ENCODE peak calls at places on chromosomes 13 and 19, in six cellular contexts. I, J, M, Z, O and E are unnamed samples.

GRCh38 chr13:75864718-75865117 is 228.6 kb downstream of the LMO7 start:
- DNase-seq in O (peak; percentile 12), J (no peak), Z (no peak), I (peak; percentile 93), M (peak; percentile 69), E (no peak)

GRCh38 chr19:47619763-47620162 is 10.8 kb downstream of the BICRA start:
- DNase-seq in O (peak; percentile 77), J (no peak), I (peak; percentile 73), M (no peak), Z (no peak), E (peak; percentile 86)

GRCh38 chr19:38793186-38793585 is 4.2 kb downstream of the LGALS7B start:
- DNase-seq in O (peak; percentile 33), I (peak; percentile 60), J (no peak), Z (no peak), M (no peak), E (no peak)

GRCh38 chr19:2333807-2334211 is 5.3 kb downstream of the SPPL2B start:
- DNase-seq in M (no peak), I (no peak), J (no peak), O (no peak), Z (peak; percentile 51), E (no peak)

GRCh38 chr19:16682539-16682938 is 21.6 kb downstream of the TMEM38A start:
- DNase-seq in M (no peak), O (no peak), I (no peak), J (no peak), Z (no peak), E (no peak)

GRCh38 chr13:99721606-99722384 is 220.5 kb downstream of the TM9SF2 start:
- DNase-seq in M (no peak), I (no peak), O (peak; percentile 56), Z (peak; percentile 38), J (peak; percentile 84), E (no peak)

GRCh38 chr19:10259162-10259905 is 7.3 kb downstream of the MRPL4 start:
- DNase-seq in M (peak; percentile 87), O (peak; percentile 84), J (peak; percentile 89), I (peak; percentile 85), Z (peak; percentile 91), E (peak; percentile 93)

GRCh38 chr13:28313579-28313978 is 175.2 kb downstream of the PAN3 start:
- DNase-seq in J (no peak), I (peak; percentile 57), Z (no peak), O (no peak), M (peak; percentile 36), E (no peak)

GRCh38 chr13:40490086-40490723 is 176.2 kb downstream of the FOXO1 start:
- DNase-seq in J (no peak), M (no peak), Z (no peak), I (no peak), O (no peak), E (no peak)

GRCh38 chr13:40063743-40064142 is 408.3 kb downstream of the COG6 start:
- DNase-seq in I (no peak), J (no peak), Z (no peak), M (no peak), O (no peak), E (no peak)

GRCh38 chr19:43450545-43450997 is 14.8 kb downstream of the LYPD3 start:
- DNase-seq in J (no peak), I (peak; percentile 79), Z (no peak), O (no peak), M (peak; percentile 36), E (no peak)

GRCh38 chr13:100506154-100506553 is 82.4 kb downstream of the GGACT start:
- DNase-seq in M (no peak), J (no peak), O (no peak), I (no peak), Z (no peak), E (no peak)

GRCh38 chr19:38078302-38078930 is 145.6 kb downstream of the DPF1 start:
- DNase-seq in Z (no peak), O (no peak), I (no peak), M (no peak), J (no peak), E (no peak)

GRCh38 chr13:94435604-94436226 is 43.8 kb downstream of the DCT start:
- DNase-seq in Z (no peak), I (peak; percentile 58), O (no peak), J (peak; percentile 30), M (peak; percentile 59), E (no peak)

GRCh38 chr13:43469791-43470190 is 317.0 kb downstream of the ENOX1 start:
- DNase-seq in I (peak; percentile 11), Z (no peak), J (no peak), O (no peak), M (no peak), E (no peak)

GRCh38 chr19:33781536-33781935 is 15.1 kb upstream of the KCTD15 start:
- DNase-seq in Z (no peak), O (no peak), I (no peak), M (no peak), J (no peak), E (no peak)

GRCh38 chr13:30453727-30454126 is 12.0 kb downstream of the HMGB1 start:
- DNase-seq in I (peak; percentile 37), Z (no peak), J (no peak), O (no peak), M (peak; percentile 35), E (no peak)

GRCh38 chr19:345320-345879 is 804 bp upstream of the MIER2 start:
- DNase-seq in M (no peak), Z (no peak), J (no peak), I (no peak), O (no peak), E (no peak)

GRCh38 chr19:23817519-23817918 is 58.8 kb upstream of the ZNF681 start:
- DNase-seq in O (peak; percentile 22), J (no peak), M (peak; percentile 17), Z (peak; percentile 46), I (peak; percentile 4), E (peak; percentile 41)

GRCh38 chr13:110065780-110066179 is 241.2 kb downstream of the COL4A1 start:
- DNase-seq in O (no peak), M (no peak), I (no peak), J (no peak), Z (no peak), E (no peak)

GRCh38 chr19:45293682-45294081 is 29.0 kb downstream of the CKM start:
- DNase-seq in Z (no peak), M (no peak), I (no peak), J (no peak), O (no peak), E (no peak)

GRCh38 chr19:6654347-6655310 is 15.3 kb downstream of the TNFSF14 start:
- DNase-seq in J (no peak), Z (no peak), O (no peak), M (no peak), I (no peak), E (no peak)

DNA sequence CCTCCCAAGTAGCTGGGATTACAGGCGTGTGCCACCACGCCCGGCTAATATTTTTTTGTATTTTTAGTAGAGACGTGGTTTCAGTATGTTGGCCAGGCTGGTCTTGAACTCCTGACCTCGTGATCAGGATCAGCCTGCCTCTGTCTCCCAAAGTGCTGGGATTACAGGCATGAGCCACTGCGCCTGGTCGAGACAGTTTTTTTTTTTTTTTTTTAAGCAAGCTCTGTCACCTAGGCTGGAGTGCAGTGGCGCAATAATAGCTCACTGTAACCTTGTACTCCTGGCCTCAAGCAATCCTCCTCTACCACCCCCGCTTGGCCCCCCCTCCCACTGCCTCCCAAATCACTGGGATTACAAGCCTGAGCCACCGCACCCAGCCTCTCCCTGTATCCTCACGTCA is 6.4 kb upstream of the MAP2K7 start:
- DNase-seq in Z (no peak), I (no peak), M (no peak), O (no peak), J (no peak), E (no peak)
- H3K9me3 ChIP-seq in Z (no peaks in the 10 kb centered on the region), I (no peaks in the 10 kb centered on the region), M (no peaks in the 10 kb centered on the region), O (no peaks in the 10 kb centered on the region), J (no peaks in the 10 kb centered on the region), E (no peaks in the 10 kb centered on the region)

DNA sequence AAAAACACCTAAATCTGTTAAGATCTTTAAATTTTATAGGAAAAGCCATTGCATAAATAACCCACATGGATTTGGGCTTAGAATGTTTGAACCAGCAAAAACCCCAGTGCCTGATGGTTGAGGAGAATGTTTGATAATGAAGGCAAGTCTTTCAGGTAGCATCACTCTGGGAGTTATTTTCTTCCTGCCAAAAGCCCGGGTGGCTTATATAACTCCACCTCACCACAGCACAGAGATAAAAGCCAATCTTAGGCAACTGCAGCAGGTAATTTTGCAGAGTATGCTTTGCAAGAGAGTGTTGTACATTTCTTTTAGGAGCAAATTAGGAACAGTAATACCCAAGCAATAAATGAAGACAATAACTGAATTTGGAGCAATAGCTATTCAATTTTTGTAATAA is 7.8 kb upstream of the WASF3 start:
- DNase-seq in M (no peak), I (no peak), O (no peak), Z (no peak), J (no peak), E (no peak)
- H4K8ac ChIP-seq in M (no peak overlapping the region), I (no peak overlapping the region), O (no peak overlapping the region), Z (no peak overlapping the region), J (no peak overlapping the region), E (no peak overlapping the region)

DNA sequence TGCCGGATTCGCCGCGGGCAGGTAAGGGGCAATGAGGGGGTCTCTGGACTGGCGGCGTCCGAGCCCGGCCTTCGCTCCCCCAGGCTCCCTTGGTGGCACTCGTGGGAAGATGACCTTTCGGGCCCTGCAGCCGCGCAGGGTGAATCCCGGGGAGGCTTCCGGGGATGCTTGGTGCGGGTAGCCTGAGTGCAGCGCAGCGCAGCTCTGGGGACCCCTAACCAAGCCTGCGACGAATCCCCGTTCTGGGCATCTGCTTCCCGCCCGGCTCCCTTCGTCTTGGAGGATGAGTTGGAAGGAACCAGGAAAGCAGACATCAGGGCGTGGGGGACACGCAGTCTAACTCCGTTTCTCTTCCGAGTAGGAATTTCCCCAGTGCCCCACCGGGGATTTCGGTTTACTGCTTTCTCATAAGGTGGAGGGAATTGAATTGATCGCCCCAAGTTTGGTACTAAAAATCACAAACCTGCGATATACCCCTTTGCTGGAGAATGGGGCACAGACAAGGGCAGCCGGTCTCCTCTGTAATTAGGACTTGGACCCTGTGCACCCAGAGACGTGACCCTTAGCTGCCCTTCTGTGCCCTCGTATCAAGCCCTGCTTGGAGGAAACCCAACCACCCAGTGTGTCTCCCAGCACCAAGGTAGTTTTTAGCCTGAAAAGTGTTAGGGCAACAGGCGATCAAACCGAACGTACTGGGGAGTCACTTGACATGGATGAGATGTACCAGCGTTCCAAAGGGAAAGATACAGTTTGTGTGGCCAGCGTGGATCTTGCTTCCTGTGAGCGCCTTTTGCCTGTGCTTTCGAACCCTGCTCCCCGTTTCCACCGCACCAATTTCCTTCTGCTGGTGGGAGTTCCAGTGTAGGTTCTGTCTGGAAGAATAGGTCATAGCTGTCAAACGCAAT is 1.0 kb downstream of the GPC5 start:
- DNase-seq in J (no peak), M (no peak), Z (no peak), I (no peak), O (no peak), E (no peak)
- H3K23ac ChIP-seq in J (peak overlapping the region; percentile 26), M (no peak overlapping the region), Z (no peak overlapping the region), I (no peak overlapping the region), O (no peak overlapping the region), E (no peak overlapping the region)

GRCh38 chr13:98204546-98204945 is 27.5 kb upstream of the RNF113B start:
- DNase-seq in Z (no peak), J (no peak), M (no peak), I (no peak), O (peak; percentile 56), E (no peak)

GRCh38 chr13:98207411-98207810 is 30.3 kb upstream of the RNF113B start:
- DNase-seq in Z (no peak), J (no peak), M (peak; percentile 71), I (peak; percentile 55), O (no peak), E (no peak)

GRCh38 chr13:98203641-98204326 is 26.7 kb upstream of the RNF113B start:
- DNase-seq in J (no peak), M (no peak), I (no peak), Z (no peak), O (no peak), E (no peak)

GRCh38 chr13:98208606-98209005 is 31.5 kb upstream of the RNF113B start:
- DNase-seq in I (no peak), O (no peak), J (no peak), Z (no peak), M (peak; percentile 40), E (no peak)

GRCh38 chr13:98206946-98207345 is 29.9 kb upstream of the RNF113B start:
- DNase-seq in J (no peak), M (peak; percentile 95), O (peak; percentile 22), Z (no peak), I (peak; percentile 99), E (no peak)
- H3K9me3 ChIP-seq in J (peaks cover 30% of the 10 kb centered on the region), M (peaks cover 9% of the 10 kb centered on the region), O (peaks cover 4% of the 10 kb centered on the region), Z (peaks cover 7% of the 10 kb centered on the region), I (peaks cover 8% of the 10 kb centered on the region), E (no peaks in the 10 kb centered on the region)